ENCODE peak calls at places on chromosomes 3 and 15, in eight cellular contexts. B is coronary artery; J is NCI-H460; L is CD14-positive monocyte; Z is stimulated activated CD8-positive, alpha-beta memory T cell treated with anti-CD3 and anti-CD28 coated beads, Interleukin-4, amount 100 ng/mL, for 4 hours; O is activated T-cell treated with anti-CD3 and anti-CD28 coated beads, Interleukin-2, amount 50 U/mL, for 72 hours; C is Kasumi-1; T is effector memory CD8-positive, alpha-beta T cell. E is an unnamed sample.

GRCh38 chr3:130686833-130687232 is 59.8 kb downstream of the PIK3R4 start:
- DNase-seq in O (no peak), J (no peak), C (no peak), B (no peak), L (no peak), Z (no peak), T (no peak), E (no peak)

GRCh38 chr3:141278196-141279073 is 46.8 kb downstream of the PXYLP1 start:
- DNase-seq in T (no peak), O (no peak), C (no peak), Z (no peak), B (peak), J (no peak), L (no peak), E (no peak)

GRCh38 chr3:108223928-108224327 is 1.7 kb upstream of the IFT57 start:
- DNase-seq in C (peak), J (no peak), T (no peak), O (no peak), B (no peak), L (no peak), Z (no peak), E (no peak)

GRCh38 chr3:64360261-64360660 is 135.0 kb upstream of the PRICKLE2 start:
- DNase-seq in O (no peak), T (no peak), B (no peak), C (no peak), L (no peak), J (no peak), Z (no peak), E (no peak)

GRCh38 chr15:46280753-46281521 is 646.1 kb downstream of the SQOR start:
- DNase-seq in L (no peak), Z (no peak), B (no peak), O (no peak), J (no peak), T (no peak), C (no peak), E (peak)

GRCh38 chr3:11300970-11301369 is 28.8 kb downstream of the ATG7 start:
- DNase-seq in L (no peak), C (no peak), Z (no peak), B (no peak), O (no peak), J (no peak), T (no peak), E (no peak)

GRCh38 chr3:147816770-147817169 is 407.6 kb downstream of the ZIC1 start:
- DNase-seq in L (no peak), T (no peak), Z (no peak), B (no peak), C (no peak), O (no peak), J (no peak), E (peak)

GRCh38 chr3:193910886-193911738 is 224.8 kb upstream of the HES1 start:
- DNase-seq in T (no peak), B (no peak), J (no peak), Z (no peak), L (no peak), O (no peak), C (peak), E (no peak)

GRCh38 chr15:83320404-83320803 is 35.9 kb upstream of the BNC1 start:
- DNase-seq in T (no peak), J (peak), B (no peak), O (no peak), L (no peak), C (no peak), Z (no peak), E (no peak)

GRCh38 chr15:31302778-31303433 is 23.7 kb upstream of the KLF13 start:
- DNase-seq in T (no peak), L (peak), J (no peak), O (no peak), C (no peak), Z (no peak), B (no peak), E (no peak)

E was measured in dermis microvascular lymphatic vessel endothelial cell.